ENCODE peak calls at places on chromosomes 13 and 19, in five cellular contexts. E is activated CD8-positive, alpha-beta memory T cell treated with anti-CD3 and anti-CD28 coated beads for 48 hours; L is activated CD4-positive, alpha-beta T cell treated with anti-CD3 and anti-CD28 coated beads for 24 hours; Q is kidney tubule cell; R is right cardiac atrium. B is an unnamed sample.

GRCh38 chr19:35142531-35143230 is 374 bp upstream of the FXYD7 start:
- DNase-seq in E (no peak), L (peak; percentile 45), Q (peak; percentile 42), R (peak; percentile 88), B (no peak)

GRCh38 chr13:60838581-60838980 is 441.6 kb downstream of the TDRD3 start:
- DNase-seq in E (no peak), L (no peak), Q (no peak), R (no peak), B (no peak)

GRCh38 chr13:105972306-105972721 is 563.1 kb downstream of the EFNB2 start:
- DNase-seq in E (no peak), L (no peak), Q (no peak), R (no peak), B (no peak)

GRCh38 chr19:40510526-40511115 is 43.8 kb downstream of the SPTBN4 start:
- DNase-seq in E (no peak), L (no peak), Q (no peak), R (no peak), B (no peak)

GRCh38 chr19:33323093-33323820 is 20.9 kb upstream of the CEBPA start:
- DNase-seq in E (no peak), L (no peak), Q (no peak), R (no peak), B (no peak)

GRCh38 chr19:45472557-45473365 is 5.0 kb downstream of the FOSB start:
- DNase-seq in E (no peak), L (no peak), Q (peak; percentile 35), R (peak; percentile 66), B (no peak)

GRCh38 chr13:29901714-29902631 is 51.6 kb upstream of the UBL3 start:
- DNase-seq in E (no peak), L (peak; percentile 18), Q (peak; percentile 90), R (no peak), B (peak; percentile 73)

GRCh38 chr13:27012482-27013197 is 159.0 kb downstream of the USP12 start:
- DNase-seq in E (no peak), L (no peak), Q (peak; percentile 32), R (no peak), B (peak; percentile 16)

GRCh38 chr19:49488863-49489537 is 1.6 kb downstream of the RPL13A start:
- DNase-seq in E (no peak), L (no peak), Q (no peak), R (no peak), B (no peak)

GRCh38 chr19:14473915-14474578 is 1.1 kb downstream of the PTGER1 start:
- DNase-seq in E (no peak), L (no peak), Q (peak; percentile 39), R (peak; percentile 75), B (no peak)

GRCh38 chr19:41887711-41888382 is 4.9 kb downstream of the ARHGEF1 start:
- DNase-seq in E (peak; percentile 80), L (peak; percentile 76), Q (peak; percentile 93), R (no peak), B (peak; percentile 23)

GRCh38 chr13:107553838-107554237 is 661.5 kb downstream of the LIG4 start:
- DNase-seq in E (no peak), L (no peak), Q (no peak), R (no peak), B (no peak)

GRCh38 chr19:48510421-48511268 is 990 bp downstream of the LMTK3 start:
- DNase-seq in E (no peak), L (peak; percentile 66), Q (peak; percentile 39), R (peak; percentile 86), B (no peak)